ENCODE peak calls at places on chromosome 2, in eight cellular contexts. Z, Q, H, N, M, S, K and E are unnamed samples.

GRCh38 chr2:102206666-102207341 is 20.0 kb downstream of the IL1RL2 start:
- DNase-seq in Z (no peak), Q (no peak), H (no peak), N (no peak), M (no peak), S (peak), K (no peak), E (no peak)

GRCh38 chr2:61380120-61380881 is 90.6 kb downstream of the USP34 start:
- DNase-seq in Z (no peak), Q (no peak), H (no peak), N (no peak), M (no peak), S (no peak), K (no peak), E (no peak)

GRCh38 chr2:176997074-176997791 is 215.4 kb upstream of the HNRNPA3 start:
- DNase-seq in Z (no peak), Q (peak), H (no peak), N (no peak), M (peak), S (no peak), K (no peak), E (no peak)

GRCh38 chr2:176147215-176147789 is 4.0 kb upstream of the HOXD4 start:
- DNase-seq in Z (no peak), Q (no peak), H (no peak), N (no peak), M (no peak), S (no peak), K (no peak), E (no peak)

GRCh38 chr2:217996345-217996744 is 6.5 kb downstream of the TNS1 start:
- DNase-seq in Z (peak), Q (no peak), H (no peak), N (peak), M (no peak), S (no peak), K (no peak), E (no peak)

GRCh38 chr2:212264227-212264626 is 274.4 kb downstream of the ERBB4 start:
- DNase-seq in Z (no peak), Q (no peak), H (no peak), N (no peak), M (no peak), S (no peak), K (no peak), E (no peak)

GRCh38 chr2:160694631-160695030 is 201.0 kb upstream of the RBMS1 start:
- DNase-seq in Z (no peak), Q (peak), H (no peak), N (no peak), M (no peak), S (no peak), K (no peak), E (no peak)

GRCh38 chr2:45879406-45879805 is 227.9 kb downstream of the PRKCE start:
- DNase-seq in Z (no peak), Q (no peak), H (no peak), N (no peak), M (no peak), S (no peak), K (no peak), E (no peak)

GRCh38 chr2:119265693-119266066 is 42.0 kb downstream of the STEAP3 start:
- DNase-seq in Z (no peak), Q (no peak), H (no peak), N (no peak), M (no peak), S (no peak), K (no peak), E (no peak)

GRCh38 chr2:32009479-32010256 is 1.1 kb downstream of the MEMO1 start:
- DNase-seq in Z (peak), Q (peak), H (peak), N (peak), M (no peak), S (no peak), K (peak), E (peak)

GRCh38 chr2:181357979-181358378 is 99.2 kb upstream of the ITGA4 start:
- DNase-seq in Z (no peak), Q (no peak), H (no peak), N (no peak), M (no peak), S (no peak), K (no peak), E (no peak)

GRCh38 chr2:101253713-101254085 is 1.0 kb downstream of the CNOT11 start:
- DNase-seq in Z (no peak), Q (no peak), H (no peak), N (no peak), M (no peak), S (no peak), K (no peak), E (no peak)

GRCh38 chr2:85511008-85511895 is 27.7 kb upstream of the MAT2A start:
- DNase-seq in Z (no peak), Q (no peak), H (no peak), N (no peak), M (no peak), S (no peak), K (no peak), E (no peak)

GRCh38 chr2:179302764-179303561 is 38.3 kb upstream of the SESTD1 start:
- DNase-seq in Z (no peak), Q (no peak), H (no peak), N (no peak), M (no peak), S (no peak), K (no peak), E (no peak)

GRCh38 chr2:240146141-240146561 is 5.7 kb upstream of the OTOS start:
- DNase-seq in Z (no peak), Q (no peak), H (no peak), N (no peak), M (no peak), S (no peak), K (no peak), E (no peak)

GRCh38 chr2:234491897-234492296 is 5.0 kb downstream of the ARL4C start:
- DNase-seq in Z (no peak), Q (no peak), H (no peak), N (no peak), M (no peak), S (no peak), K (no peak), E (no peak)

GRCh38 chr2:234492687-234493086 is 4.2 kb downstream of the ARL4C start:
- DNase-seq in Z (no peak), Q (no peak), H (no peak), N (no peak), M (no peak), S (no peak), K (no peak), E (no peak)

GRCh38 chr2:234490239-234491074 is 6.4 kb downstream of the ARL4C start:
- DNase-seq in Z (no peak), Q (no peak), H (no peak), N (no peak), M (no peak), S (no peak), K (no peak), E (no peak)

GRCh38 chr2:234493117-234493516 is 3.8 kb downstream of the ARL4C start:
- DNase-seq in Z (no peak), Q (no peak), H (peak), N (no peak), M (no peak), S (no peak), K (no peak), E (no peak)

GRCh38 chr2:234491281-234491680 is 5.6 kb downstream of the ARL4C start:
- DNase-seq in Z (no peak), Q (no peak), H (no peak), N (no peak), M (no peak), S (no peak), K (no peak), E (no peak)
- H3K4me3 ChIP-seq in Z (no peak), Q (no peak), H (no peak), N (no peak), M (no peak), S (no peak), K (no peak), E (no peak)

DNA sequence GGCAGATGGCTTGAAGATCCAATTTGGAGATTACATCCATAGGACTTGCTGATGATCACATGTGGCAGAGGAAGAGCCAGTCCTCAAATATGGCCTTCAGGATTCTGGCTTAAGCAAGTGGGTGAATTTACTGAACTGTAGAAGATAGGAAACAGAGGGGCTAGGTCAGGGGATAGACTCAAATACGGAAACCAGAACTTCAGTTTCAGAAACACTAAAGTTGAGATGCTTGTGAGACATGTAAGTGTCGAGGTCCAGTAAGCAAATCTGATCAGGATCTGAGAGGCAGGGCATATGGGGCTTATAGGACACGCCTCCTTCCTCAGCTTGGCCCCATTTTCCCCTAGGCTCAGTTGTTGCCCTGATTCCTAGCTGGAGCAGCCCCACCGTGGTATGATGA is 107.7 kb downstream of the LBH start:
- DNase-seq in Z (no peak), Q (no peak), H (no peak), N (no peak), M (no peak), S (no peak), K (no peak), E (no peak)
- TF ChIP-seq POLR2A in Z (no peak), Q (no peak), H (no peak), N (no peak), M (no peak), S (no peak), K (no peak), E (no peak)

GRCh38 chr2:187505064-187505672 is 49.1 kb downstream of the TFPI start:
- DNase-seq in Z (no peak), Q (no peak), H (no peak), N (no peak), M (no peak), S (no peak), K (no peak), E (no peak)
- H3K27ac ChIP-seq in Z (no peak), Q (no peak), H (peak), N (peak), M (peak), S (no peak), K (no peak), E (peak)

DNA sequence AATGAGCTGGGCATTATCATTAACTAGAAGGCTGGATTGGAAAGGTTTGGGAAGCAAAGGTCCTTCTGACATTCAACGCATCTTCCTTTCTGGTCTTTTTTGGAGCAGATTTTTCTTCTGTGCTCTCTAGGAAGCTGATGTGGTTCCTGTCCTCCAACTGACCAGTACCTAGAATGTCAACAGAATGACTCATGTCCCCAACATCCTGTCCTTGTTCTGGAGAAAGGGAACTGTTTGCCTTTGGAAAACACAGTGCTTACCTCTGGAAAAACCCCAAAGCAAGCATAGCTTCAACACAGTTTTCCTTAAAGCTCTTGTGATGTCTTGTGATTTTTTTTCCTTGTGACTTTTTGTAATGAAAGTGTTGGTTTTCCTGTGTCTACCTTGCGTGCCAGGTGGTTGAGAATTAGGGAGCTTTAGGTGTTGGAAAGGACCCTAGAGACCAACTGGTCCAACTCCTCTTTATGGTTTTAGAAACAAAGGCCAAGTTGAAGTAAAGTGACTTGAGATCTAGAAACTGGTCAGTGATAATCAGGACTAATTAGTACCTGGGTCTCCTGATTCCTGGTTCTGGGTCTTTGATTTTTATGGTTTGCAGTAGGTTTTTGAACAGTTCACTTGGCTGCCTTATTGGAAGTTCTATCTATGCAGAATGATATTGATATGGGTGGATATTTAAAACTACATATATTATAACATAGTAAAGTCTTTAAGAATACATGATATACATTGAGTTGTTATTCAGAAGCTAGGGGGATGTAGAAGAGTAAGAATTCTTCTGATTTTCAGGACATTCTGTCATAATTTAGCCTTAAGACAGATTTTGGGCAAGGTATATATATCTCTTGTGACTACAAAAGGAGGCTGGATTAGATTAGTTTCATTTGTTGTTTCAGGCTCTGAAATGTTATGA is 70.5 kb downstream of the FMNL2 start:
- DNase-seq in Z (no peak), Q (no peak), H (no peak), N (no peak), M (peak), S (no peak), K (peak), E (no peak)
- H3K4me3 ChIP-seq in Z (no peak), Q (no peak), H (no peak), N (no peak), M (no peak), S (no peak), K (no peak), E (no peak)

GRCh38 chr2:24822049-24822706 is 29.0 kb downstream of the CENPO start:
- DNase-seq in Z (no peak), Q (no peak), H (peak), N (no peak), M (no peak), S (no peak), K (no peak), E (no peak)
- TF ChIP-seq POLR2A in Z (no peak), Q (no peak), H (no peak), N (peak), M (no peak), S (no peak), K (no peak), E (no peak)

GRCh38 chr2:157839162-157839801 is 36.8 kb downstream of the ACVR1 start:
- DNase-seq in Z (no peak), Q (no peak), H (no peak), N (peak), M (no peak), S (no peak), K (no peak), E (no peak)

GRCh38 chr2:157838442-157839161 is 37.5 kb downstream of the ACVR1 start:
- DNase-seq in Z (no peak), Q (peak), H (no peak), N (peak), M (peak), S (no peak), K (peak), E (no peak)

GRCh38 chr2:157840568-157841156 is 35.5 kb downstream of the ACVR1 start:
- DNase-seq in Z (peak), Q (no peak), H (no peak), N (no peak), M (no peak), S (no peak), K (peak), E (no peak)

GRCh38 chr2:157841485-157841884 is 34.6 kb downstream of the ACVR1 start:
- DNase-seq in Z (no peak), Q (no peak), H (no peak), N (no peak), M (no peak), S (no peak), K (no peak), E (no peak)

DNA sequence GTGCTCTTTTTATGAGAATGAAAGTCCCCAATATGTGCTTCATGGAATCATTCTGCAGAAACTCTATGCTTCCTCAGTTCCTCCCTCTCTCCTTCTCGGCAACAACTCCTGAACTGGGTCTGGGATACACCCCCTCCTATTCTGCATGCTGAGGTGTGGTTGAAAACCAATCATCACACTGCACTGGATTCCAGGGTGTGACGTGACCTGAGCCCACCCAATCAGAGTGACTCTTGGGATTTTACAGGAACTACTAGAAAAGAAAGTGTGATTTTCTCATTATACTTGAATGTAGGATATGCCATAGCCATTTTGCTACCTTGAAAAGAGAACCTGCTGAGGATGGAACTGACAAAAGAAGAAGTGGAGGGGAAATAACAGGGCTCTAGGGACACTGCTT is 36.3 kb downstream of the ACVR1 start:
- DNase-seq in Z (no peak), Q (no peak), H (no peak), N (no peak), M (no peak), S (no peak), K (no peak), E (no peak)
- H3K27ac ChIP-seq in Z (no peak), Q (no peak), H (no peak), N (peak), M (peak), S (no peak), K (peak), E (no peak)